ENCODE peak calls at places on chromosomes 6 and 20, in five cellular contexts. N, T, C, M and Z are unnamed samples.

GRCh38 chr20:61353261-61353995 is 101.4 kb downstream of the CDH4 start:
- DNase-seq in N (no peak), T (no peak), C (no peak), M (peak; percentile 10), Z (no peak)

GRCh38 chr20:22949710-22950109 is 85.4 kb upstream of the SSTR4 start:
- DNase-seq in N (no peak), T (no peak), C (no peak), M (peak; percentile 15), Z (no peak)

GRCh38 chr6:27295301-27296079 is 16.6 kb downstream of the POM121L2 start:
- DNase-seq in N (no peak), T (no peak), C (no peak), M (peak; percentile 94), Z (no peak)

GRCh38 chr6:165819394-165819793 is 156.4 kb upstream of the PDE10A start:
- DNase-seq in N (no peak), T (no peak), C (no peak), M (no peak), Z (peak; percentile 14)

GRCh38 chr20:16115891-16116577 is 457.2 kb downstream of the KIF16B start:
- DNase-seq in N (no peak), T (no peak), C (no peak), M (no peak), Z (no peak)

GRCh38 chr6:138429731-138430130 is 25.7 kb downstream of the HEBP2 start:
- DNase-seq in N (no peak), T (no peak), C (no peak), M (no peak), Z (no peak)

GRCh38 chr6:43990627-43991619 is 136.3 kb downstream of the MRPL14 start:
- DNase-seq in N (no peak), T (no peak), C (no peak), M (peak; percentile 85), Z (no peak)

GRCh38 chr6:145539831-145540230 is 195.5 kb downstream of the EPM2A start:
- DNase-seq in N (no peak), T (no peak), C (no peak), M (peak; percentile 42), Z (no peak)

GRCh38 chr20:44748005-44748370 is 2.3 kb downstream of the KCNK15 start:
- DNase-seq in N (no peak), T (no peak), C (no peak), M (peak; percentile 22), Z (no peak)